ENCODE peak calls at places on chromosome 16, in six cellular contexts. V is breast epithelium; E is A673; N is choroid plexus epithelial cell; I is prostate gland; C is CD8-positive, alpha-beta T cell. U is an unnamed sample.

GRCh38 chr16:19393226-19394074 is 24.2 kb upstream of the TMC5 start:
- DNase-seq in E (peak), C (no peak), V (no peak), I (peak), N (no peak), U (peak)

GRCh38 chr16:54061454-54061853 is 225.1 kb downstream of the IRX3 start:
- DNase-seq in C (no peak), I (no peak), E (no peak), N (no peak), V (no peak), U (no peak)

GRCh38 chr16:67283039-67283825 is 3.9 kb downstream of the PLEKHG4 start:
- DNase-seq in N (peak), I (no peak), V (no peak), C (no peak), E (no peak), U (peak)

GRCh38 chr16:54093281-54093680 is 193.3 kb downstream of the IRX3 start:
- DNase-seq in V (no peak), N (peak), I (no peak), C (no peak), E (no peak), U (no peak)

GRCh38 chr16:30557397-30557949 is 701 bp downstream of the ZNF764 start:
- DNase-seq in E (no peak), I (no peak), C (no peak), N (no peak), V (no peak), U (no peak)

GRCh38 chr16:57843400-57843799 is 41.1 kb upstream of the KIFC3 start:
- DNase-seq in C (no peak), N (no peak), I (no peak), E (no peak), V (no peak), U (no peak)

GRCh38 chr16:71698491-71698890 is 26.0 kb downstream of the PHLPP2 start:
- DNase-seq in E (no peak), I (no peak), C (no peak), N (no peak), V (no peak), U (no peak)

GRCh38 chr16:74448990-74449389 is 27.7 kb upstream of the CLEC18B start:
- DNase-seq in E (peak), I (no peak), V (peak), C (no peak), N (peak), U (peak)

GRCh38 chr16:24838554-24839266 is 7.1 kb upstream of the SLC5A11 start:
- DNase-seq in C (no peak), V (no peak), I (no peak), N (peak), E (peak), U (peak)

GRCh38 chr16:67186550-67186950 is 2.8 kb upstream of the MATCAP1 start:
- DNase-seq in I (no peak), N (no peak), E (no peak), C (no peak), V (no peak), U (no peak)

GRCh38 chr16:66372898-66373155 is 6.3 kb downstream of the CDH5 start:
- DNase-seq in I (no peak), V (no peak), E (no peak), N (no peak), C (no peak), U (no peak)

GRCh38 chr16:49664221-49665215 is 191.4 kb downstream of the ZNF423 start:
- DNase-seq in I (no peak), C (no peak), E (no peak), N (no peak), V (no peak), U (no peak)
- H3K4me3 ChIP-seq in I (peak), C (no peak), E (no peak), N (no peak), V (peak), U (no peak)

GRCh38 chr16:2985893-2986355 is 5.7 kb upstream of the PKMYT1 start:
- DNase-seq in E (no peak), C (no peak), V (no peak), I (no peak), N (no peak), U (no peak)
- TF ChIP-seq CTCF in E (no peak), C (no peak), V (no peak), I (no peak), N (no peak), U (no peak)

GRCh38 chr16:85169333-85170065 is 57.2 kb upstream of the CIBAR2 start:
- DNase-seq in V (no peak), N (peak), E (peak), I (no peak), C (no peak), U (peak)

GRCh38 chr16:85171809-85172464 is 59.7 kb upstream of the CIBAR2 start:
- DNase-seq in V (no peak), I (no peak), E (no peak), N (no peak), C (no peak), U (peak)

GRCh38 chr16:85170066-85171003 is 58.1 kb upstream of the CIBAR2 start:
- DNase-seq in I (no peak), E (no peak), N (no peak), C (no peak), V (no peak), U (no peak)

GRCh38 chr16:85172465-85173071 is 60.3 kb upstream of the CIBAR2 start:
- DNase-seq in E (peak), I (no peak), C (no peak), V (no peak), N (no peak), U (peak)

GRCh38 chr16:85171004-85171808 is 58.9 kb upstream of the CIBAR2 start:
- DNase-seq in N (no peak), I (no peak), C (no peak), E (no peak), V (no peak), U (no peak)
- H3K4me3 ChIP-seq in N (peak), I (no peak), C (no peak), E (peak), V (peak), U (peak)

DNA sequence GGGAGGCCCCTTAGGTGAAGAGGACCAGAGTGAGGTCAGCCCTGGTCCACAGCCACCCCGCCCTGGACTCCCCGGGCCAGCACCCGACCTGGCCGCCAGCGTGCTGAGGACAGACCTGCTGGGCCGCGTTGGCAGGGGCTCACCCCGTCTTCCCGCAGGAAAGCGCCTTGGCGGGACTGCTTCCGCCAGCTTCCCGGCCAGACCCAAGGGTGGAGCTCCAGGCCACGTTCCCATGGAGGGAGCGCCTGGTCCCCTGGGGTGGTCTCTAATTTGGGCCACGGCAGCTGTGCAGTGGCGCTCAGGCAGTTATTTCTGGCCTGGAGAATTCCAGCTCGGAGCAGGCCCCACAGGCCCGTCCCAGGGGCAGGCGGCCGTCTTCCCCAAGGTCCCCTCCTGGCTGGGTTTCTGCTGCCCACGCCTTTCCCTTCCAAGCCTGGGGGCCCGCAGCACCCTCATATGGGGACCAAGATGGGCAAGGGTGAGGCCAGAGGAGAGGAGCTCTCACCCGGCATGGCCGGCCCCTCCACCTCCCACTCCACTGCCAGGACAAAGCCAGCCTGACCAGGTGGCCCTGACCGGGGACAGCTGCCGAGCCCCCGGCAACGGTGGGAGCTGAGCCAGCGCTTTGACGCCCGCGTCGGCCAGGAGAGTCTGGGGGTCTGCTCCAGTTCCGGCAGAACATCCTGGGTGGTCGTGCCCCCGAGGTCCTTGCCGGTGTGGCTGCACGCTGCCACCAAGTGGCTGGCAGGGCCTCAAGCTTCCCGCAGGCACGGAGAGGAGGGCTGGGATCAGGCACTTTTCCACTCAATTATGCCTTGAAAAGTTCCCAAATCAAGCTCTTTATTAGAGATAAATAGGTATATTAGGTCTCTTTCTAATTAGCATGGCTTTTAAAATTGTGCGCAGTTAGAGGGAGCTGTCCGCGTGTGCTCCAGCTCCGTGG is 28.1 kb downstream of the CACNA1H start:
- DNase-seq in E (no peak), N (peak), I (no peak), C (no peak), V (no peak), U (no peak)
- TF ChIP-seq CTCF in E (peak), N (peak), I (no peak), C (no peak), V (no peak), U (no peak)

DNA sequence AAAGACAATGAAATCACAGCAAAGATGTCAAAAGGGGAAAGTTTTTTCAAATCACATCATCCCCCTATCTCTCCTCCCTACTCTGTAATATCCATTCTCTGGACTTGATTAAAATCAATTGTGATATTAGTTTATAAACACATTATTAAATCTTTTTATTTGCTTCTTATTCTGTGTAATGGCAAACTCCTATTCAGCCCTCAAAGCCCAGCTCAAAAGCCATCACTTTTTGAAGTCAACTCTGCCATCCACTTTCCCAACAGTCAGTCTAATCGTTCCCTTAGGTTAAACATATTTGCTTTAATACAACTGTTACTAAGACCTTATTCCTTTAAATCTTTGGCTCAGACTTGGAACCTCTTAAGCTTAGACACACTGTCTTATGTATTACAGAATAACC is 244.5 kb upstream of the CDH11 start:
- DNase-seq in V (no peak), C (no peak), I (no peak), E (no peak), N (no peak), U (no peak)
- H3K4me3 ChIP-seq in V (no peak), C (no peak), I (no peak), E (no peak), N (no peak), U (no peak)

GRCh38 chr16:82630688-82631087 is 3.9 kb downstream of the CDH13 start:
- DNase-seq in C (no peak), I (no peak), V (no peak), E (no peak), N (peak), U (peak)
- TF ChIP-seq CTCF in C (no peak), I (no peak), V (no peak), E (peak), N (peak), U (peak)

GRCh38 chr16:56192971-56193936 is 2.0 kb downstream of the GNAO1 start:
- DNase-seq in I (no peak), C (no peak), E (no peak), V (no peak), N (no peak), U (no peak)
- H3K4me3 ChIP-seq in I (no peak), C (no peak), E (no peak), V (no peak), N (no peak), U (no peak)

GRCh38 chr16:88308441-88309173 is 74.2 kb upstream of the ZNF469 start:
- DNase-seq in I (no peak), E (no peak), V (no peak), N (no peak), C (no peak), U (no peak)

GRCh38 chr16:88312732-88313131 is 70.0 kb upstream of the ZNF469 start:
- DNase-seq in I (no peak), V (no peak), E (no peak), N (no peak), C (no peak), U (no peak)

GRCh38 chr16:88309174-88309904 is 73.4 kb upstream of the ZNF469 start:
- DNase-seq in C (no peak), I (no peak), N (no peak), V (no peak), E (no peak), U (no peak)

GRCh38 chr16:88310796-88311605 is 71.8 kb upstream of the ZNF469 start:
- DNase-seq in V (no peak), I (no peak), C (no peak), N (no peak), E (no peak), U (no peak)

GRCh38 chr16:88309905-88310259 is 72.9 kb upstream of the ZNF469 start:
- DNase-seq in N (no peak), I (no peak), C (no peak), E (no peak), V (no peak), U (no peak)
- TF ChIP-seq CTCF in N (peak), I (no peak), C (no peak), E (peak), V (no peak), U (no peak)

DNA sequence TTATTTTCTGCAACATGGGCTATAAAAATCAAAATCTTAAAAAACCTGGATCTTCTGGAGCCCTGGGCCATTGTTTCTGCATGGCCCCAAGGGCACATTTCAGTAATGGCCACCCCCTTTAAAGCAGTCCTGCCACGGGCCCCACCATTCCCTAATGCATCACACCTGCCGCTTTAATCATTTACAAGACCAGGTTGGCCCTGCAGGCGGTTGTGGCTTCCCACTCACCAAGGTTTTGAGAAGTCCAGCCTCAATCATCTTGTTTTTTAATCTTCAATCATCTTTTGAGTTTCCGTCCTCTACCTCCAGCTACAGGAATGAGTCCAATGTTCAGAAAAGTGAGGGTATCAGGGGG is 20.3 kb upstream of the NUP93 start:
- DNase-seq in E (no peak), C (no peak), N (no peak), I (no peak), V (no peak), U (no peak)
- H3K4me3 ChIP-seq in E (no peak), C (peak), N (no peak), I (no peak), V (no peak), U (no peak)